ENCODE peak calls at places on chromosomes 4 and X, in eight cellular contexts. One of them, this sample, is unnamed.

GRCh38 chr4:76282941-76283689 is 23.4 kb upstream of the STBD1 start:
- DNase-seq in mesothelial cell of epicardium: no peak
- DNase-seq in lower lobe of right lung: no peak
- DNase-seq in WTC11: no peak
- DNase-seq in AG04450: no peak
- DNase-seq in Peyer's patch: no peak
- DNase-seq in right lobe of liver: no peak
- DNase-seq in bronchial epithelial cell: no peak
- DNase-seq in this sample: no peak

GRCh38 chr4:108543359-108543968 is 76.9 kb upstream of the RPL34 start:
- DNase-seq in mesothelial cell of epicardium: no peak
- DNase-seq in lower lobe of right lung: no peak
- DNase-seq in WTC11: no peak
- DNase-seq in AG04450: no peak
- DNase-seq in Peyer's patch: no peak
- DNase-seq in right lobe of liver: no peak
- DNase-seq in bronchial epithelial cell: no peak
- DNase-seq in this sample: no peak

GRCh38 chr4:40630335-40631021 is 814 bp upstream of the RBM47 start:
- DNase-seq in mesothelial cell of epicardium: peak; percentile 23
- DNase-seq in lower lobe of right lung: peak; percentile 90
- DNase-seq in WTC11: peak; percentile 83
- DNase-seq in AG04450: no peak
- DNase-seq in Peyer's patch: peak; percentile 57
- DNase-seq in right lobe of liver: peak; percentile 87
- DNase-seq in bronchial epithelial cell: peak; percentile 71
- DNase-seq in this sample: no peak

GRCh38 chrX:118459494-118459893 is 36.1 kb upstream of the DOCK11 start:
- DNase-seq in mesothelial cell of epicardium: no peak
- DNase-seq in lower lobe of right lung: no peak
- DNase-seq in WTC11: no peak
- DNase-seq in AG04450: no peak
- DNase-seq in Peyer's patch: no peak
- DNase-seq in right lobe of liver: no peak
- DNase-seq in bronchial epithelial cell: peak; percentile 29
- DNase-seq in this sample: peak; percentile 26

GRCh38 chr4:54659213-54660144 is 1.7 kb downstream of the KIT start:
- DNase-seq in mesothelial cell of epicardium: no peak
- DNase-seq in lower lobe of right lung: no peak
- DNase-seq in WTC11: no peak
- DNase-seq in AG04450: no peak
- DNase-seq in Peyer's patch: no peak
- DNase-seq in right lobe of liver: no peak
- DNase-seq in bronchial epithelial cell: no peak
- DNase-seq in this sample: no peak

GRCh38 chr4:81786063-81786763 is 314.5 kb upstream of the RASGEF1B start:
- DNase-seq in mesothelial cell of epicardium: no peak
- DNase-seq in lower lobe of right lung: no peak
- DNase-seq in WTC11: no peak
- DNase-seq in AG04450: no peak
- DNase-seq in Peyer's patch: no peak
- DNase-seq in right lobe of liver: no peak
- DNase-seq in bronchial epithelial cell: no peak
- DNase-seq in this sample: no peak

GRCh38 chrX:41475166-41475565 is 28.0 kb downstream of the NYX start:
- DNase-seq in mesothelial cell of epicardium: no peak
- DNase-seq in lower lobe of right lung: no peak
- DNase-seq in WTC11: peak; percentile 38
- DNase-seq in AG04450: no peak
- DNase-seq in Peyer's patch: no peak
- DNase-seq in right lobe of liver: no peak
- DNase-seq in bronchial epithelial cell: no peak
- DNase-seq in this sample: no peak

GRCh38 chrX:15915959-15916703 is 61.5 kb upstream of the AP1S2 start:
- DNase-seq in mesothelial cell of epicardium: no peak
- DNase-seq in lower lobe of right lung: no peak
- DNase-seq in WTC11: no peak
- DNase-seq in AG04450: no peak
- DNase-seq in Peyer's patch: no peak
- DNase-seq in right lobe of liver: no peak
- DNase-seq in bronchial epithelial cell: no peak
- DNase-seq in this sample: no peak

GRCh38 chr4:142703694-142704309 is 142.3 kb downstream of the INPP4B start:
- DNase-seq in mesothelial cell of epicardium: no peak
- DNase-seq in lower lobe of right lung: no peak
- DNase-seq in WTC11: no peak
- DNase-seq in AG04450: no peak
- DNase-seq in Peyer's patch: no peak
- DNase-seq in right lobe of liver: no peak
- DNase-seq in bronchial epithelial cell: peak; percentile 55
- DNase-seq in this sample: no peak

GRCh38 chr4:91057871-91058270 is 930.7 kb downstream of the CCSER1 start:
- DNase-seq in mesothelial cell of epicardium: no peak
- DNase-seq in lower lobe of right lung: no peak
- DNase-seq in WTC11: no peak
- DNase-seq in AG04450: no peak
- DNase-seq in Peyer's patch: no peak
- DNase-seq in right lobe of liver: no peak
- DNase-seq in bronchial epithelial cell: peak; percentile 91
- DNase-seq in this sample: no peak

GRCh38 chr4:8639021-8639420 is 46.5 kb downstream of the CPZ start:
- DNase-seq in mesothelial cell of epicardium: no peak
- DNase-seq in lower lobe of right lung: peak; percentile 20
- DNase-seq in WTC11: peak; percentile 7
- DNase-seq in AG04450: no peak
- DNase-seq in Peyer's patch: no peak
- DNase-seq in right lobe of liver: peak; percentile 35
- DNase-seq in bronchial epithelial cell: no peak
- DNase-seq in this sample: no peak

GRCh38 chr4:122309988-122310626 is 68.7 kb upstream of the ADAD1 start:
- DNase-seq in mesothelial cell of epicardium: no peak
- DNase-seq in lower lobe of right lung: no peak
- DNase-seq in WTC11: no peak
- DNase-seq in AG04450: no peak
- DNase-seq in Peyer's patch: no peak
- DNase-seq in right lobe of liver: no peak
- DNase-seq in bronchial epithelial cell: peak; percentile 10
- DNase-seq in this sample: peak; percentile 3

GRCh38 chr4:158006973-158007372 is 165.9 kb downstream of the GASK1B start:
- DNase-seq in mesothelial cell of epicardium: no peak
- DNase-seq in lower lobe of right lung: no peak
- DNase-seq in WTC11: no peak
- DNase-seq in AG04450: no peak
- DNase-seq in Peyer's patch: no peak
- DNase-seq in right lobe of liver: no peak
- DNase-seq in bronchial epithelial cell: no peak
- DNase-seq in this sample: no peak

GRCh38 chr4:1330761-1331590 is 16.0 kb upstream of the UVSSA start:
- DNase-seq in mesothelial cell of epicardium: peak; percentile 13
- DNase-seq in lower lobe of right lung: no peak
- DNase-seq in WTC11: no peak
- DNase-seq in AG04450: no peak
- DNase-seq in Peyer's patch: no peak
- DNase-seq in right lobe of liver: peak; percentile 45
- DNase-seq in bronchial epithelial cell: no peak
- DNase-seq in this sample: no peak

GRCh38 chr4:8211737-8212581 is 12.9 kb downstream of the SH3TC1 start:
- DNase-seq in mesothelial cell of epicardium: no peak
- DNase-seq in lower lobe of right lung: no peak
- DNase-seq in WTC11: no peak
- DNase-seq in AG04450: no peak
- DNase-seq in Peyer's patch: no peak
- DNase-seq in right lobe of liver: no peak
- DNase-seq in bronchial epithelial cell: no peak
- DNase-seq in this sample: no peak

GRCh38 chr4:83335691-83336090 is 1.0 kb upstream of the HPSE start:
- DNase-seq in mesothelial cell of epicardium: no peak
- DNase-seq in lower lobe of right lung: no peak
- DNase-seq in WTC11: no peak
- DNase-seq in AG04450: no peak
- DNase-seq in Peyer's patch: no peak
- DNase-seq in right lobe of liver: no peak
- DNase-seq in bronchial epithelial cell: no peak
- DNase-seq in this sample: no peak

GRCh38 chr4:107978716-107979451 is 10.8 kb upstream of the HADH start:
- DNase-seq in mesothelial cell of epicardium: no peak
- DNase-seq in lower lobe of right lung: no peak
- DNase-seq in WTC11: no peak
- DNase-seq in AG04450: no peak
- DNase-seq in Peyer's patch: no peak
- DNase-seq in right lobe of liver: no peak
- DNase-seq in bronchial epithelial cell: no peak
- DNase-seq in this sample: no peak

GRCh38 chrX:1248381-1249061 is 20.1 kb upstream of the CSF2RA start:
- DNase-seq in mesothelial cell of epicardium: no peak
- DNase-seq in lower lobe of right lung: peak; percentile 49
- DNase-seq in WTC11: peak; percentile 85
- DNase-seq in AG04450: no peak
- DNase-seq in Peyer's patch: no peak
- DNase-seq in right lobe of liver: no peak
- DNase-seq in bronchial epithelial cell: no peak
- DNase-seq in this sample: peak; percentile 35

GRCh38 chrX:31227250-31227649 is 155.4 kb upstream of the FTHL17 start:
- DNase-seq in mesothelial cell of epicardium: no peak
- DNase-seq in lower lobe of right lung: no peak
- DNase-seq in WTC11: no peak
- DNase-seq in AG04450: no peak
- DNase-seq in Peyer's patch: no peak
- DNase-seq in right lobe of liver: no peak
- DNase-seq in bronchial epithelial cell: no peak
- DNase-seq in this sample: peak; percentile 66

DNA sequence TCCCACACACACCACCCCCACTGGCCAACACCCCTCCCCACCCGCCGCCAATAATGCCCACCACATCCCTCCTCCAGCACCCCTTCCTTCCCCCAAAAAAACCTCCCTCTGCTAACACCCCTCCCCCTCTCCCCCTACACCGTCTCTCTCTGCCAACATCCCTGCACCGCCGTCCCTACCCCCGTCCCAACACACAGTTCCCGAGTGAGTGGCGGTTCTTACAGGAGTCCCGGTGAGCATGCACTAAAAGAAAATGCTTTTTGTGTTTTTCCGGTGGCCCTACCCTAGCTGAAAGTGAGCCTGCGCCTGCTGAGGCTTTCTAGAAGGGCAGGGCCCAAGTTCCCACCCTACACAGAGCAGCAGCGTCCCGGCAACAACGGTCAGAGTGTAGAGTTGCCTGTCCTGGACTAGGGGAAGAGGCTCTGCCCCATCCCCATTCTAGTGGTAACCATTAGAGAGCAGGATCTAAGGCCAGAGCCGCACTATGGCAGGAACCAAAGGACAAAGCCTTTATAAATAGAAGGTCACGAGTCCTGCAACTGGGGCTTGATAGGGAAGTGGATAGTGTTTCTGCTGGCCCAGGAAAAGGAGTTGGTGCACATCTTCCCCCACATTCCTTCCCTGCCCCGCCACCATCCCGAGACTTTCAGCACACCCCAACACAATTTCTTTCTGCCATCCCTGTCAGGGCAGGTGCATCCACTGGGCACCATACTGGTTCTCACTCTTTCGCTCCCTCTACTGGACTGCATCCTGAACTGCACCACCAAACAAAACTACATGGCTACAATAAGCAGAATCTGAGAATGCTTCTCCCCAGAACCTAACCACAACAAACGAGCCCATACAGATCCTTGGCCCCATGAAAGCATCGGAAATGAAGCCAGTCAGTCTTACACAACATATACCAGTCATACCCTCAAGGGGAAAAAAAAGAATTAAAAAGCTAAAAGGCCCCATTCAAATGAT is 78.1 kb upstream of the PAGE3 start:
- DNase-seq in mesothelial cell of epicardium: no peak
- DNase-seq in lower lobe of right lung: no peak
- DNase-seq in WTC11: peak; percentile 35
- DNase-seq in AG04450: no peak
- DNase-seq in Peyer's patch: no peak
- DNase-seq in right lobe of liver: no peak
- DNase-seq in bronchial epithelial cell: peak; percentile 82
- DNase-seq in this sample: no peak
- TF ChIP-seq CTCF in mesothelial cell of epicardium: no peak
- TF ChIP-seq CTCF in lower lobe of right lung: peak; percentile 52
- TF ChIP-seq CTCF in WTC11: no peak
- TF ChIP-seq CTCF in AG04450: no peak
- TF ChIP-seq CTCF in Peyer's patch: no peak
- TF ChIP-seq CTCF in right lobe of liver: peak; percentile 41
- TF ChIP-seq CTCF in bronchial epithelial cell: peak; percentile 66
- TF ChIP-seq CTCF in this sample: peak; percentile 52

GRCh38 chr4:176150283-176150682 is 45.1 kb downstream of the SPATA4 start:
- DNase-seq in mesothelial cell of epicardium: no peak
- DNase-seq in lower lobe of right lung: no peak
- DNase-seq in WTC11: no peak
- DNase-seq in AG04450: no peak
- DNase-seq in Peyer's patch: no peak
- DNase-seq in right lobe of liver: no peak
- DNase-seq in bronchial epithelial cell: peak; percentile 37
- DNase-seq in this sample: peak; percentile 46
- TF ChIP-seq CTCF in mesothelial cell of epicardium: no peak
- TF ChIP-seq CTCF in lower lobe of right lung: peak; percentile 23
- TF ChIP-seq CTCF in WTC11: no peak
- TF ChIP-seq CTCF in AG04450: peak; percentile 36
- TF ChIP-seq CTCF in Peyer's patch: no peak
- TF ChIP-seq CTCF in right lobe of liver: peak; percentile 39
- TF ChIP-seq CTCF in bronchial epithelial cell: peak; percentile 19
- TF ChIP-seq CTCF in this sample: peak; percentile 80

GRCh38 chr4:86523333-86523732 is 70.8 kb upstream of the PTPN13 start:
- DNase-seq in mesothelial cell of epicardium: no peak
- DNase-seq in lower lobe of right lung: no peak
- DNase-seq in WTC11: no peak
- DNase-seq in AG04450: no peak
- DNase-seq in Peyer's patch: no peak
- DNase-seq in right lobe of liver: no peak
- DNase-seq in bronchial epithelial cell: no peak
- DNase-seq in this sample: no peak

GRCh38 chr4:86521373-86521969 is 72.6 kb upstream of the PTPN13 start:
- DNase-seq in mesothelial cell of epicardium: no peak
- DNase-seq in lower lobe of right lung: peak; percentile 52
- DNase-seq in WTC11: no peak
- DNase-seq in AG04450: no peak
- DNase-seq in Peyer's patch: no peak
- DNase-seq in right lobe of liver: no peak
- DNase-seq in bronchial epithelial cell: no peak
- DNase-seq in this sample: no peak

GRCh38 chr4:86522349-86522748 is 71.8 kb upstream of the PTPN13 start:
- DNase-seq in mesothelial cell of epicardium: no peak
- DNase-seq in lower lobe of right lung: no peak
- DNase-seq in WTC11: no peak
- DNase-seq in AG04450: no peak
- DNase-seq in Peyer's patch: no peak
- DNase-seq in right lobe of liver: no peak
- DNase-seq in bronchial epithelial cell: peak; percentile 22
- DNase-seq in this sample: no peak
- TF ChIP-seq CTCF in mesothelial cell of epicardium: no peak
- TF ChIP-seq CTCF in lower lobe of right lung: peak; percentile 17
- TF ChIP-seq CTCF in WTC11: no peak
- TF ChIP-seq CTCF in AG04450: peak; percentile 33
- TF ChIP-seq CTCF in Peyer's patch: no peak
- TF ChIP-seq CTCF in right lobe of liver: peak; percentile 6
- TF ChIP-seq CTCF in bronchial epithelial cell: no peak
- TF ChIP-seq CTCF in this sample: peak; percentile 67

DNA sequence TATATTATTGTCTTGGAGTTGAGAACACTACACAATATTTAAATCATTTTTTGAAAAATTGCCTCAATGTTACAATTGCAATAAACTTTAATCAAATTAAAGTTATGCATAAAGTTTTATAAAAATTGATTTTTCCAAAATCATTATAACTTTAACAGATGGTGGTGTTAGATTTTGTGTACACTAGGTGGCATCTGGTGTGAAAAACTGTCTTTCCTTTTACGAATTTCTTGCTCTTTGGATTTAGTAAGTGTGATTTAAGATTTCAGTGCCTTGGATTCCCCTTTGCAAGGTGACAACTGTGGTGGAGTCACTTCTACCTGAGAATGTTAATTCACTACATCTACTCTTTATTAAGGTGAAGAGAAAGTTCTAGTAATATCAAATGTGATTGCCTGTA is 91.6 kb downstream of the AREG start:
- DNase-seq in mesothelial cell of epicardium: no peak
- DNase-seq in lower lobe of right lung: no peak
- DNase-seq in WTC11: no peak
- DNase-seq in AG04450: no peak
- DNase-seq in Peyer's patch: no peak
- DNase-seq in right lobe of liver: no peak
- DNase-seq in bronchial epithelial cell: no peak
- DNase-seq in this sample: no peak
- TF ChIP-seq CTCF in mesothelial cell of epicardium: peak; percentile 21
- TF ChIP-seq CTCF in lower lobe of right lung: peak; percentile 11
- TF ChIP-seq CTCF in WTC11: no peak
- TF ChIP-seq CTCF in AG04450: peak; percentile 14
- TF ChIP-seq CTCF in Peyer's patch: no peak
- TF ChIP-seq CTCF in right lobe of liver: peak; percentile 17
- TF ChIP-seq CTCF in bronchial epithelial cell: peak; percentile 17
- TF ChIP-seq CTCF in this sample: peak; percentile 77

This sample was measured in HFFc6.